ENCODE peak calls at places on chromosomes 3 and 15, in five cellular contexts. O, K, T, D and E are unnamed samples.

GRCh38 chr15:70617911-70618287 is 145.5 kb downstream of the UACA start:
- DNase-seq in O (no peak), D (no peak), K (no peak), T (no peak), E (no peak)

GRCh38 chr3:13708871-13709595 is 160.1 kb downstream of the FBLN2 start:
- DNase-seq in D (no peak), O (peak; percentile 1), T (peak; percentile 35), K (no peak), E (no peak)

GRCh38 chr15:52682200-52682599 is 3.0 kb upstream of the ATOSA start:
- DNase-seq in O (no peak), D (no peak), K (no peak), T (no peak), E (no peak)

GRCh38 chr3:177237206-177237605 is 39.9 kb upstream of the TBL1XR1 start:
- DNase-seq in D (peak; percentile 44), T (no peak), K (no peak), O (no peak), E (no peak)

GRCh38 chr3:63824309-63824708 is 5.2 kb downstream of the C3orf49 start:
- DNase-seq in K (no peak), T (no peak), D (peak; percentile 57), O (no peak), E (peak; percentile 29)

GRCh38 chr15:89400121-89400996 is 65.7 kb upstream of the POLG start:
- DNase-seq in K (peak; percentile 58), O (peak; percentile 38), D (no peak), T (no peak), E (no peak)

GRCh38 chr3:101842245-101842934 is 6.9 kb upstream of the NFKBIZ start:
- DNase-seq in K (no peak), T (no peak), O (peak; percentile 68), D (no peak), E (no peak)

GRCh38 chr3:110314512-110315114 is 757.0 kb upstream of the NECTIN3 start:
- DNase-seq in D (peak; percentile 72), K (peak; percentile 36), O (peak; percentile 61), T (peak; percentile 62), E (peak; percentile 24)

GRCh38 chr3:155744626-155745324 is at the start of gene PLCH1:
- DNase-seq in D (peak; percentile 39), K (peak; percentile 67), O (peak; percentile 92), T (peak; percentile 58), E (no peak)

GRCh38 chr3:86563358-86563970 is 427.5 kb downstream of the VGLL3 start:
- DNase-seq in D (peak; percentile 46), T (no peak), K (peak; percentile 4), O (no peak), E (peak; percentile 27)

GRCh38 chr3:185103359-185104127 is 49.3 kb downstream of the C3orf70 start:
- DNase-seq in T (no peak), D (no peak), O (no peak), K (no peak), E (no peak)

GRCh38 chr3:16838561-16838960 is 46.2 kb upstream of the PLCL2 start:
- DNase-seq in K (peak; percentile 12), T (no peak), D (no peak), O (no peak), E (no peak)

GRCh38 chr15:44550256-44550655 is 13.3 kb downstream of the EIF3J start:
- DNase-seq in T (no peak), O (no peak), K (no peak), D (peak; percentile 66), E (peak; percentile 19)

GRCh38 chr15:57540736-57541135 is 51.0 kb upstream of the MYZAP start:
- DNase-seq in K (peak; percentile 51), D (no peak), O (no peak), T (no peak), E (no peak)

GRCh38 chr3:141933421-141934300 is 57.2 kb downstream of the ATP1B3 start:
- DNase-seq in O (no peak), T (no peak), D (no peak), K (no peak), E (no peak)

GRCh38 chr3:4476507-4476906 is 9.4 kb upstream of the SUMF1 start:
- DNase-seq in K (no peak), O (no peak), D (no peak), T (no peak), E (no peak)

GRCh38 chr15:64845183-64845611 is 3.5 kb downstream of the PLEKHO2 start:
- DNase-seq in D (no peak), O (no peak), T (no peak), K (no peak), E (no peak)

GRCh38 chr15:72685925-72686794 is at the start of the genes BBS4 and HIGD2B:
- DNase-seq in D (peak; percentile 83), K (peak; percentile 80), O (peak; percentile 89), T (peak; percentile 92), E (peak; percentile 46)

GRCh38 chr15:67241132-67241855 is 13.2 kb downstream of the AAGAB start:
- DNase-seq in T (no peak), K (peak; percentile 70), D (no peak), O (no peak), E (no peak)

GRCh38 chr3:185253645-185254410 is at the start of gene EHHADH:
- DNase-seq in K (peak; percentile 70), T (peak; percentile 44), O (peak; percentile 60), D (peak; percentile 48), E (no peak)

GRCh38 chr3:131048030-131048429 is 21.4 kb downstream of the NEK11 start:
- DNase-seq in D (no peak), T (no peak), K (no peak), O (no peak), E (no peak)

GRCh38 chr15:34737379-34737928 is 17.3 kb downstream of the GJD2 start:
- DNase-seq in T (no peak), K (no peak), O (no peak), D (no peak), E (no peak)

GRCh38 chr3:134363381-134363755 is 10.9 kb downstream of the AMOTL2 start:
- DNase-seq in K (no peak), T (no peak), D (no peak), O (no peak), E (no peak)

GRCh38 chr15:54120949-54121463 is 142.8 kb downstream of the UNC13C start:
- DNase-seq in K (no peak), D (no peak), O (no peak), T (no peak), E (no peak)

GRCh38 chr3:194808709-194809108 is 123.0 kb downstream of the FAM43A start:
- DNase-seq in O (no peak), D (peak; percentile 93), T (no peak), K (no peak), E (no peak)

GRCh38 chr3:99666201-99666600 is 27.8 kb downstream of the COL8A1 start:
- DNase-seq in D (peak; percentile 65), T (no peak), K (no peak), O (no peak), E (no peak)

GRCh38 chr3:165279471-165279870 is 83.3 kb upstream of the SLITRK3 start:
- DNase-seq in K (no peak), D (peak; percentile 21), T (no peak), O (no peak), E (peak; percentile 4)

GRCh38 chr3:141379250-141379872 is 11.1 kb downstream of the ZBTB38 start:
- DNase-seq in T (no peak), O (no peak), D (no peak), K (peak; percentile 56), E (no peak)

GRCh38 chr3:72306800-72307341 is 521.9 kb upstream of the PROK2 start:
- DNase-seq in T (no peak), D (peak; percentile 69), K (no peak), O (peak; percentile 52), E (peak; percentile 64)

GRCh38 chr3:9422712-9423424 is 25.5 kb downstream of the SETD5 start:
- DNase-seq in D (peak; percentile 98), O (no peak), K (no peak), T (no peak), E (peak; percentile 98)

GRCh38 chr15:92907229-92907628 is 7.1 kb downstream of the CHD2 start:
- DNase-seq in O (no peak), T (no peak), D (no peak), K (no peak), E (no peak)

GRCh38 chr3:149727676-149728075 is 24.6 kb downstream of the COMMD2 start:
- DNase-seq in K (no peak), O (no peak), T (no peak), D (no peak), E (no peak)

GRCh38 chr3:40780801-40781406 is 256.1 kb downstream of the ZNF621 start:
- DNase-seq in D (peak; percentile 69), T (no peak), O (no peak), K (no peak), E (peak; percentile 91)

GRCh38 chr3:40780341-40780800 is 255.6 kb downstream of the ZNF621 start:
- DNase-seq in D (peak; percentile 30), T (no peak), O (no peak), K (no peak), E (no peak)

GRCh38 chr3:40779039-40779438 is 254.3 kb downstream of the ZNF621 start:
- DNase-seq in D (no peak), T (no peak), O (no peak), K (no peak), E (no peak)

GRCh38 chr3:40782086-40782721 is 257.4 kb downstream of the ZNF621 start:
- DNase-seq in T (no peak), K (no peak), O (no peak), D (peak; percentile 14), E (no peak)
- TF ChIP-seq CTCF in T (no peak), K (peak; percentile 3), O (no peak), D (peak; percentile 22), E (no peak)

GRCh38 chr15:78396976-78397375 is 41.0 kb upstream of the IREB2 start:
- DNase-seq in K (no peak), O (peak; percentile 45), T (no peak), D (peak; percentile 37), E (no peak)
- TF ChIP-seq CTCF in K (no peak), O (no peak), T (no peak), D (peak; percentile 19), E (peak; percentile 20)

DNA sequence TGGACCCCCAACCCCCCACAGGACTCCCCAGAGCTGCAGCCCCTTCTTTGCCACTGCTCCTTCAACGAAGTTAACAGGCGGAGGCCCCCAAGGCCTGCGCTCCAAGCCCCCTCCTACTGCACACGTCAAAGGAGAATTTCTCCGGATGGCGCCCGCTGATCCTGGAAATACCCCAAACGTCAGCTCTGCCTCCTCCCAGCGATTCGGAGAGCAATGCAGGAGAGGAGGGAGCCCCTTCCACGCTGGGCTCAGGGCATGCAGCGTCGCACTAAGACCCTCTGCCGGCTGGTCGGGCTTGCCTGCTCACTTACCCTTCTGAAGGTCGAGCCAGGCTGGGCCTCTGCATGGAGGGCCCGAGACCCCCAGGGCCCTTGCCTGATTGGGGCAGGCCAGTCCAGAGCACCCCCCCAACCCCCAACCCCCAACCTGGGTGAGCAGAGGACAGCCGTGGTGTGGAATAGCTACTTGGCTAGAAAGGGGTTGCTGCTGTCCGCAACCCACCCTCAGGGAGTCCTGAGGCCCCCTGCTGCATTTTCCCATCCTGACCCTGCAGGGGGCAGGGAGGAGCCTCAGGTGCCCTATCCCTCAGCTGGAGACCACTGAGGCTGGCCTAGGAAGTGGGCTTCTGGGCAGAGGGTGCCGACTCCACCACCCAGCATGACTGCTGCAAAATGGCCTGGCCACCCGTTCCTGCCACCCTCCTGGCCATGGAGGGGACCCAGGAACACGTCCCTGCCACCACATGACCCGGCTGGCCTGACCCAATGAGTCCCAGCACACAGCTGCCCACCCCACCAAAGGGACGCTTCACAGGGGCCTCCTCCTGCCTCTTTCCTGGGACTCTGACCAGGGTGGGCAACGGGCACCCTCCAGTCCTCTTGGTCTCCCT is 981 bp downstream of the ATP2B2 start:
- DNase-seq in D (no peak), O (no peak), T (no peak), K (no peak), E (no peak)
- TF ChIP-seq CTCF in D (no peak), O (no peak), T (no peak), K (no peak), E (no peak)

GRCh38 chr3:54358969-54359648 is 236.8 kb downstream of the CACNA2D3 start:
- DNase-seq in O (no peak), K (no peak), T (no peak), D (no peak), E (no peak)
- TF ChIP-seq CTCF in O (no peak), K (no peak), T (no peak), D (no peak), E (no peak)

GRCh38 chr3:65130782-65131181 is 443.0 kb upstream of the ADAMTS9 start:
- DNase-seq in T (no peak), O (no peak), K (no peak), D (peak; percentile 63), E (no peak)
- TF ChIP-seq CTCF in T (no peak), O (no peak), K (no peak), D (no peak), E (no peak)